ENCODE peak calls at places on chromosomes 3 and 15, in seven cellular contexts. K, U, W, P, Q, E and T are unnamed samples.

GRCh38 chr3:34312684-34313083 is 514.3 kb downstream of the PDCD6IP start:
- DNase-seq in K (no peak), U (no peak), W (no peak), P (no peak), Q (no peak), E (no peak), T (no peak)

GRCh38 chr3:55885721-55886120 is 398.6 kb upstream of the WNT5A start:
- DNase-seq in K (peak), U (no peak), W (no peak), P (no peak), Q (no peak), E (no peak), T (no peak)

GRCh38 chr3:187740446-187741399 is 4.5 kb downstream of the BCL6 start:
- DNase-seq in K (peak), U (peak), W (peak), P (peak), Q (peak), E (no peak), T (no peak)

GRCh38 chr3:37014620-37015019 is 21.3 kb downstream of the MLH1 start:
- DNase-seq in K (no peak), U (peak), W (no peak), P (no peak), Q (no peak), E (no peak), T (no peak)

GRCh38 chr3:54322354-54322753 is 200.0 kb downstream of the CACNA2D3 start:
- DNase-seq in K (no peak), U (no peak), W (no peak), P (peak), Q (no peak), E (no peak), T (no peak)

GRCh38 chr3:62100233-62100989 is 272.9 kb downstream of the FEZF2 start:
- DNase-seq in K (no peak), U (no peak), W (no peak), P (no peak), Q (no peak), E (no peak), T (no peak)

GRCh38 chr15:64149424-64150235 is 1.9 kb upstream of the SNX22 start:
- DNase-seq in K (no peak), U (no peak), W (no peak), P (no peak), Q (no peak), E (no peak), T (no peak)

GRCh38 chr3:61685755-61686154 is 124.4 kb downstream of the PTPRG start:
- DNase-seq in K (no peak), U (peak), W (no peak), P (peak), Q (no peak), E (no peak), T (no peak)

GRCh38 chr3:177071496-177072156 is 125.7 kb downstream of the TBL1XR1 start:
- DNase-seq in K (no peak), U (no peak), W (no peak), P (no peak), Q (no peak), E (no peak), T (no peak)

GRCh38 chr3:8767667-8768363 is 1.6 kb downstream of the OXTR start:
- DNase-seq in K (peak), U (no peak), W (no peak), P (peak), Q (no peak), E (no peak), T (no peak)

GRCh38 chr3:127366383-127366782 is 78.5 kb upstream of the PRR20G start:
- DNase-seq in K (no peak), U (no peak), W (no peak), P (no peak), Q (peak), E (no peak), T (no peak)

GRCh38 chr15:101126618-101127502 is 125.0 kb downstream of the CHSY1 start:
- DNase-seq in K (no peak), U (no peak), W (no peak), P (no peak), Q (peak), E (no peak), T (no peak)

GRCh38 chr3:140441006-140441405 is 236.9 kb upstream of the TRIM42 start:
- DNase-seq in K (peak), U (no peak), W (peak), P (no peak), Q (no peak), E (no peak), T (no peak)

GRCh38 chr3:184609861-184610365 is 48.3 kb downstream of the EPHB3 start:
- DNase-seq in K (no peak), U (no peak), W (no peak), P (no peak), Q (no peak), E (no peak), T (no peak)

GRCh38 chr3:38511546-38511945 is 15.4 kb downstream of the EXOG start:
- DNase-seq in K (no peak), U (no peak), W (no peak), P (no peak), Q (no peak), E (no peak), T (no peak)

GRCh38 chr3:117751691-117752090 is 1042.1 kb downstream of the TUSC7 start:
- DNase-seq in K (no peak), U (no peak), W (no peak), P (no peak), Q (no peak), E (no peak), T (no peak)

GRCh38 chr3:23900744-23901143 is 16.0 kb downstream of the NKIRAS1 start:
- DNase-seq in K (no peak), U (no peak), W (no peak), P (no peak), Q (no peak), E (no peak), T (no peak)

GRCh38 chr3:46706771-46707582 is 5.8 kb downstream of the TMIE start:
- DNase-seq in K (no peak), U (no peak), W (no peak), P (peak), Q (no peak), E (no peak), T (no peak)

GRCh38 chr15:89399070-89399389 is 64.4 kb upstream of the POLG start:
- DNase-seq in K (no peak), U (no peak), W (no peak), P (no peak), Q (no peak), E (no peak), T (no peak)

GRCh38 chr15:80072285-80072684 is 12.8 kb downstream of the ZFAND6 start:
- DNase-seq in K (peak), U (no peak), W (no peak), P (no peak), Q (no peak), E (no peak), T (no peak)

GRCh38 chr15:31136016-31136415 is 34.5 kb upstream of the TRPM1 start:
- DNase-seq in K (no peak), U (no peak), W (no peak), P (no peak), Q (no peak), E (no peak), T (no peak)

GRCh38 chr3:76997733-76998132 is 42.2 kb upstream of the ROBO2 start:
- DNase-seq in K (no peak), U (no peak), W (no peak), P (no peak), Q (no peak), E (no peak), T (no peak)

GRCh38 chr3:145649368-145649887 is 511.6 kb downstream of the PLOD2 start:
- DNase-seq in K (no peak), U (no peak), W (no peak), P (no peak), Q (no peak), E (no peak), T (no peak)
- TF ChIP-seq POLR2A in K (no peak), U (no peak), W (no peak), P (no peak), Q (no peak), E (no peak), T (no peak)

DNA sequence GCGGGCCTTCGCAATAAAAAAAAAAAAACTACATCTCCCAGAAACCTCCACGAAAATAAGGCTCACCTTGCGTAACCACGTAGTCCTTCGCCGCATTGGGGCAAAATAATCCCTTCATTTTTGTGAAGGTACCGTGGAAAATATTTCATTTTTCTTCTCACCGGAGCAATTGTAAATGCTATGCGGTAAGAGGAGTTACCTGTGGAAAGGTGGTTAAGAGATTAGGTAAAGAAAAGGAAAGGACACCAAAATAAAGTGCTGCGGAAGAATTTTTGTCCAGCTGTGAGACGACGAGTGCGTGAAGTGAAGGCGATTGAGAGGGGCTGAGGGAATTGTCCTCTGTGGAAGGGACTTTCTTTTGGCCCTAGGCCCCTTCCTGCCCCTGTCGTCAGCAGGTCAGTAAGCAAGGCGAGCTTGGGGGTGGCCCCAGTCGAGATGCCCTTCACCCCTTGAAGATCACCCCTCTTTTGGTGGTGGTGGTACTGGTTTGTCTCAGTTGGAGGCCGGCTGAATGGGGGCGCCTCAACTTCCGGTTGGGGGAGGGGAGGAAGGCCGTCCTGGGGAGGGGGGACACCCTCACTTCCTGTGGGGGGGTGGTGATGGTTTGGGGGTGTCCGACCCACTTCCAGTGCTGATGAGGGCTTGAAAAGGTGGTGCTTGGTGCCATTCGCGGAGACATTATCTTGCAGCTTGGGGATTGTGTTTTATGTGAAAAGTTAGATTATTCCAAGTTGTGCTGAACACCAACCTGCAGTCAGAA is at the start of gene HMG20A:
- DNase-seq in K (peak), U (peak), W (peak), P (peak), Q (peak), E (peak), T (peak)
- TF ChIP-seq POLR2A in K (no peak), U (no peak), W (peak), P (peak), Q (no peak), E (no peak), T (peak)

DNA sequence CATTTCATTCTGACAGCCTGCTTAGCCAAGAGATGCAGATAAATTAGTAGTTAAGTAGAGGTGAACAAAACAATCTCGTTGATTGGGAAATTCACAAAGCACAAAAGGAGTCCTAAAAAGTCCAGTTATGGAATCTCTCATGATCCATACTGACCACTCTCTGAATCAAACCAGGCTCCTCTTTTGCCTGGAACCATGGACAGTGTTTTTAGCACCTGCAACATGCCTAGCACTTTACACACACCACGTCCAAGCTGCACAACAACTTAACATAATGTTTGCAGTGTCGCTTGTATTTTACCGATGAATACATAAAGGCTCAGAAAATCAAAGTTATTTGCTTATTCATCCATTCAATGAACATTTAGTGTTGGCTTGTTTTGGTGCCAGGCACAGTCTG is 101.8 kb upstream of the ST8SIA2 start:
- DNase-seq in K (no peak), U (no peak), W (no peak), P (no peak), Q (no peak), E (no peak), T (no peak)
- TF ChIP-seq POLR2A in K (no peak), U (no peak), W (no peak), P (no peak), Q (no peak), E (no peak), T (no peak)

DNA sequence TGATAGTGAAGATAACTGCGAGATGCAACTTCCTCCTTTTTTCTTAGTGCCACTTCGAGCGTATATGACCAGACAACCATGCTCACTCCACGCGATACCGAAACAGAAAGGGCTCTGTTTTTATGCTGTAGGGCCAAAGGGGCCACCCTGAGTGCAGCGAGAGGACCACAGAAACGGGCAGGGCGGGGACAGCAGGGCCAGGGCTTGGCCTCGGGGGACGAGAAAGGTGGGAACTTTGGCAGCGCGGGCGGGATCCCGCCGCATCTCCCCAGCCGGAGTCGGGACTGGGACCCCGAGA is 480 bp downstream of the VPS13C start:
- DNase-seq in K (no peak), U (peak), W (peak), P (peak), Q (no peak), E (no peak), T (no peak)
- TF ChIP-seq POLR2A in K (no peak), U (no peak), W (no peak), P (no peak), Q (no peak), E (no peak), T (no peak)

GRCh38 chr3:151817473-151817872 is 3.6 kb downstream of the AADAC start:
- DNase-seq in K (no peak), U (no peak), W (no peak), P (no peak), Q (no peak), E (no peak), T (no peak)
- TF ChIP-seq POLR2A in K (no peak), U (no peak), W (no peak), P (no peak), Q (no peak), E (no peak), T (no peak)

GRCh38 chr15:98604983-98605382 is 43.4 kb upstream of the IGF1R start:
- DNase-seq in K (no peak), U (no peak), W (no peak), P (no peak), Q (no peak), E (no peak), T (no peak)
- TF ChIP-seq POLR2A in K (no peak), U (no peak), W (no peak), P (no peak), Q (no peak), E (no peak), T (no peak)